ENCODE peak calls at places on chromosomes 7 and 10, in four cellular contexts. G is activated B cell treated with CpG ODN at 0.5 μM for 24 hours, V is transverse colon, W is GM12892. K is an unnamed sample.

GRCh38 chr10:63605568-63605967 is 84.4 kb downstream of the REEP3 start:
- DNase-seq in G (no peak), V (no peak), W (no peak), K (no peak)

GRCh38 chr10:17113889-17114288 is 15.7 kb downstream of the CUBN start:
- DNase-seq in G (no peak), V (no peak), W (no peak), K (no peak)

GRCh38 chr10:29078919-29079318 is 210.0 kb upstream of the LYZL1 start:
- DNase-seq in G (no peak), V (no peak), W (no peak), K (no peak)

GRCh38 chr7:33640732-33641131 is 264.6 kb upstream of the BMPER start:
- DNase-seq in G (no peak), V (no peak), W (no peak), K (no peak)

GRCh38 chr10:87093461-87094372 is 926 bp downstream of the GLUD1 start:
- DNase-seq in G (peak; percentile 57), V (peak; percentile 73), W (peak; percentile 36), K (peak; percentile 52)

GRCh38 chr10:5497948-5498730 is 1.2 kb downstream of the CALML5 start:
- DNase-seq in G (no peak), V (no peak), W (no peak), K (no peak)

GRCh38 chr7:8125680-8126444 is 136.1 kb downstream of the ICA1 start:
- DNase-seq in G (peak; percentile 40), V (peak; percentile 42), W (peak; percentile 43), K (no peak)

GRCh38 chr7:108455833-108456677 is at the start of gene NRCAM:
- DNase-seq in G (peak; percentile 50), V (peak; percentile 15), W (peak; percentile 33), K (no peak)

GRCh38 chr7:96596120-96596826 is 113.4 kb downstream of the SEM1 start:
- DNase-seq in G (no peak), V (no peak), W (no peak), K (no peak)

GRCh38 chr10:44995914-44996633 is 4.6 kb upstream of the ZNF22 start:
- DNase-seq in G (no peak), V (no peak), W (no peak), K (no peak)